ENCODE peak calls at places on chromosomes 2 and 18, in seven cellular contexts. H is AG04450, G is cardiac muscle cell, F is IMR-90, O is fibroblast of lung, X is brain microvascular endothelial cell, Z is upper lobe of right lung. B is an unnamed sample.

GRCh38 chr18:49617846-49618245 is 56.0 kb downstream of the LIPG start:
- DNase-seq in H (no peak), G (no peak), F (no peak), O (peak; percentile 7), X (no peak), Z (no peak), B (no peak)

GRCh38 chr2:105795575-105795934 is 50.8 kb downstream of the NCK2 start:
- DNase-seq in H (no peak), G (no peak), F (no peak), O (no peak), X (no peak), Z (no peak), B (no peak)

GRCh38 chr2:212912445-212913103 is 238.8 kb downstream of the IKZF2 start:
- DNase-seq in H (no peak), G (no peak), F (peak; percentile 75), O (peak; percentile 82), X (peak; percentile 44), Z (no peak), B (no peak)

GRCh38 chr2:20577495-20578235 is 73.2 kb downstream of the HS1BP3 start:
- DNase-seq in H (no peak), G (no peak), F (peak; percentile 85), O (no peak), X (no peak), Z (peak; percentile 51), B (peak; percentile 14)

GRCh38 chr2:42382144-42382543 is 21.1 kb upstream of the COX7A2L start:
- DNase-seq in H (no peak), G (no peak), F (no peak), O (no peak), X (no peak), Z (no peak), B (no peak)

GRCh38 chr2:169272035-169272434 is 90.3 kb downstream of the LRP2 start:
- DNase-seq in H (no peak), G (no peak), F (no peak), O (no peak), X (no peak), Z (no peak), B (no peak)

GRCh38 chr2:219225350-219225749 is 4.1 kb downstream of the ATG9A start:
- DNase-seq in H (no peak), G (no peak), F (no peak), O (no peak), X (no peak), Z (no peak), B (no peak)

GRCh38 chr2:88919087-88919738 is 227.7 kb downstream of the RPIA start:
- DNase-seq in H (no peak), G (no peak), F (peak; percentile 34), O (peak; percentile 23), X (peak; percentile 14), Z (no peak), B (no peak)

GRCh38 chr2:177148477-177149154 is 64.0 kb upstream of the HNRNPA3 start:
- DNase-seq in H (no peak), G (peak; percentile 89), F (peak; percentile 66), O (peak; percentile 68), X (peak; percentile 76), Z (peak; percentile 80), B (peak; percentile 57)

GRCh38 chr2:99066075-99066557 is 75.4 kb upstream of the C2orf15 start:
- DNase-seq in H (peak; percentile 4), G (peak; percentile 45), F (peak; percentile 38), O (peak; percentile 64), X (peak; percentile 23), Z (no peak), B (no peak)

GRCh38 chr18:808086-808485 is 4.0 kb downstream of the YES1 start:
- DNase-seq in H (peak; percentile 24), G (peak; percentile 15), F (peak; percentile 64), O (peak; percentile 33), X (no peak), Z (no peak), B (no peak)

GRCh38 chr18:805008-805754 is 6.9 kb downstream of the YES1 start:
- DNase-seq in H (no peak), G (no peak), F (no peak), O (no peak), X (no peak), Z (no peak), B (no peak)

GRCh38 chr18:808502-808901 is 3.5 kb downstream of the YES1 start:
- DNase-seq in H (no peak), G (no peak), F (no peak), O (no peak), X (no peak), Z (no peak), B (no peak)

GRCh38 chr18:809985-810642 is 1.9 kb downstream of the YES1 start:
- DNase-seq in H (no peak), G (no peak), F (no peak), O (no peak), X (no peak), Z (no peak), B (no peak)

DNA sequence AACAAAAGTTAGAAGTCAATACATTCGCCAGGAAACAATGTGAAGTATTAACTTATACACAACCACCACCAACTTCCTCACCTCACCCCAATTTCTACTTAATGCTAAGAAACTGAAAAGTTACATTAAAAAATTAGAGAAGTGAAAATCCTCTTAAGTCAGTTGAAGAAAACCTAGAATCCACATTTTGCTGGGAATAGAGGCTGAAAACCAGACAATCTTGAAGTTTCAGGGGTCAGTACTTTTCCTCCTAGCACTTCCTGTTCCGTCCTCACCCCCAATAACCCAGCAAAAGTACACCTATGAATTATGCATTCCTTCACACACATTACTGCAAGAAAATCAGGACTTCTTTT is 6.3 kb downstream of the YES1 start:
- DNase-seq in H (no peak), G (no peak), F (no peak), O (no peak), X (no peak), Z (no peak), B (no peak)
- H3K27ac ChIP-seq in H (no peak overlapping the region), G (no peak overlapping the region), F (no peak overlapping the region), O (no peak overlapping the region), X (no peak overlapping the region), Z (peak overlapping the region; percentile 14), B (no peak overlapping the region)

GRCh38 chr2:13542061-13542460 is 825.3 kb downstream of the TRIB2 start:
- DNase-seq in H (no peak), G (no peak), F (no peak), O (no peak), X (no peak), Z (no peak), B (no peak)

GRCh38 chr2:13545320-13545719 is 828.6 kb downstream of the TRIB2 start:
- DNase-seq in H (no peak), G (no peak), F (no peak), O (no peak), X (no peak), Z (no peak), B (no peak)

GRCh38 chr2:13542642-13543041 is 825.9 kb downstream of the TRIB2 start:
- DNase-seq in H (no peak), G (no peak), F (no peak), O (no peak), X (no peak), Z (no peak), B (no peak)

GRCh38 chr2:13546131-13546530 is 829.4 kb downstream of the TRIB2 start:
- DNase-seq in H (no peak), G (no peak), F (no peak), O (no peak), X (no peak), Z (no peak), B (no peak)

GRCh38 chr2:13543550-13543949 is 826.8 kb downstream of the TRIB2 start:
- DNase-seq in H (no peak), G (no peak), F (no peak), O (no peak), X (no peak), Z (no peak), B (no peak)
- H3K4me3 ChIP-seq in H (no peak overlapping the region), G (no peak overlapping the region), F (no peak overlapping the region), O (no peak overlapping the region), X (no peak overlapping the region), Z (no peak overlapping the region), B (no peak overlapping the region)

GRCh38 chr18:79749251-79750191 is 48.2 kb upstream of the KCNG2 start:
- DNase-seq in H (no peak), G (no peak), F (peak; percentile 14), O (peak; percentile 50), X (no peak), Z (peak; percentile 58), B (no peak)

GRCh38 chr18:79746730-79747129 is 51.0 kb upstream of the KCNG2 start:
- DNase-seq in H (no peak), G (no peak), F (no peak), O (no peak), X (no peak), Z (no peak), B (no peak)

GRCh38 chr18:79744625-79745024 is 53.1 kb upstream of the KCNG2 start:
- DNase-seq in H (no peak), G (no peak), F (no peak), O (no peak), X (no peak), Z (peak; percentile 52), B (no peak)

GRCh38 chr18:79748321-79749157 is 49.2 kb upstream of the KCNG2 start:
- DNase-seq in H (no peak), G (no peak), F (no peak), O (no peak), X (no peak), Z (peak; percentile 52), B (no peak)

DNA sequence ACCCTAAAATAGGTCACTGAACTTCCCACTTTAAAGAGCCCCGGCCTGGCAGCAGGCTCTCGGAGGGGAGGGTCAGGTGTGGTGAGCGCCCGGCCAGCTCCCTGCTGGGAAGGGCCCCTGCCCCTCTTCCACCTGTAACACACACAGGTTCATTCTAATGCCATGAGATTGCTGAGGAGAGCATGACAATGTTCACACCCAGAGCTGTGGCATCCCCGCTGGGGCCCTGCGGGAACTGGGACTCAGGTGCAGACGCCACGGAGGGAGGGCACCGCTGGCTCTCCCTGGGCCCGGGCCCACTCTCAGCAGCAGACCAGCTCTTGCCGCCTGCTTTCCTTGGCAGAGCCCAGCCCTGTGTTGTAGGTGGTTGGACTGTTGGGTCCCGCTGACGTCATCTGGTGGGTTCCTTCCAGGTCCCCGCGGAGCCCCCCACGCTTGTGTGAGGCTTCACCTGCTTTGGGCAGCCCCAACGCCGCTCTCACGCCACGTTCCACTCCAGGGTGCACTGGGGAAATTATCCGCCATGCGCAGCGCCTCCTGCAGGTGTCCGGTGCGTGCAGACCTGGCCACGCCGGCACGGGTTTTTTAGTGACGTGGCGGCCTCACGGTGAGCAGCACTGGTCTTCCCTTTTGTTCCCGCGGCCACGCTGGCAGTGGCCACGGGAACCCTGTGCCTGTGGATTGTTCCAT is 50.4 kb upstream of the KCNG2 start:
- DNase-seq in H (no peak), G (no peak), F (no peak), O (no peak), X (no peak), Z (peak; percentile 65), B (no peak)
- TF ChIP-seq CTCF in H (no peak), G (no peak), F (no peak), O (no peak), X (peak; percentile 5), Z (no peak), B (no peak)

DNA sequence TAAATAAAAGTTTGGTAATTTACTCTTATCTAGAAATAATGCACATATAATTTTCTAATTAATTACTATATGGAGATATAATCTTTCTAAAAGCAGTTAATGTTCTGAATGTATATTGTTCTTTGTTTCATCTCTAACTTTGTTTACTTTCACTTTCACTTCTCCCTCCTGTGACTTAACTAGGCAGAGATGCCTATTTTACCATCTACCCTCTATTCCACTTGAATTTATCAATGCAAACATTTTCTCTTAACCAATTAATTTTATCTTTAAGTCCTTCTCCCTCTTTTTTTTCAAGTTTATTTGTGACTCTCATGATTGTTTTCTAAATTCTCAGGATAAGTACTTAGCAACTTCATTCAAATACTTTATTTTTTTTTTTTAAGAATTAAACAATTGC is 55.1 kb upstream of the IL1RL1 start:
- DNase-seq in H (no peak), G (no peak), F (no peak), O (peak; percentile 53), X (no peak), Z (no peak), B (no peak)
- H3K27ac ChIP-seq in H (no peak overlapping the region), G (no peak overlapping the region), F (no peak overlapping the region), O (no peak overlapping the region), X (no peak overlapping the region), Z (no peak overlapping the region), B (no peak overlapping the region)